ENCODE peak calls at places on chromosome 7, in four cellular contexts. One of them, this sample, is unnamed. For H3K9me1, the result is how much of the 10 kb centered on the place peaks cover.

GRCh38 chr7:39624202-39624807 is 933 bp downstream of the RALA start:
- DNase-seq in K562: no peak
- DNase-seq in IMR-90: no peak
- DNase-seq in keratinocyte: no peak
- DNase-seq in this sample: peak

GRCh38 chr7:131370523-131370968 is 42.9 kb downstream of the MKLN1 start:
- DNase-seq in keratinocyte: no peak
- DNase-seq in IMR-90: peak
- DNase-seq in K562: no peak
- DNase-seq in this sample: no peak

GRCh38 chr7:99644436-99644835 is 27.7 kb downstream of the ZSCAN25 start:
- DNase-seq in keratinocyte: no peak
- DNase-seq in K562: no peak
- DNase-seq in IMR-90: no peak
- DNase-seq in this sample: no peak

GRCh38 chr7:70595741-70596574 is 536.0 kb upstream of the GALNT17 start:
- DNase-seq in IMR-90: no peak
- DNase-seq in K562: no peak
- DNase-seq in keratinocyte: no peak
- DNase-seq in this sample: no peak

GRCh38 chr7:42913591-42913990 is 1.7 kb upstream of the C7orf25 start:
- DNase-seq in keratinocyte: no peak
- DNase-seq in IMR-90: peak
- DNase-seq in K562: no peak
- DNase-seq in this sample: no peak

GRCh38 chr7:29968683-29969457 is 20.7 kb downstream of the SCRN1 start:
- DNase-seq in IMR-90: peak
- DNase-seq in K562: no peak
- DNase-seq in keratinocyte: no peak
- DNase-seq in this sample: no peak

GRCh38 chr7:99289185-99289584 is 16.5 kb downstream of the MYH16 start:
- DNase-seq in keratinocyte: no peak
- DNase-seq in K562: no peak
- DNase-seq in IMR-90: no peak
- DNase-seq in this sample: no peak

GRCh38 chr7:157851501-157852067 is 514.8 kb downstream of the DNAJB6 start:
- DNase-seq in keratinocyte: no peak
- DNase-seq in K562: no peak
- DNase-seq in IMR-90: no peak
- DNase-seq in this sample: no peak

GRCh38 chr7:46059308-46060020 is 138.4 kb upstream of the IGFBP3 start:
- DNase-seq in IMR-90: no peak
- DNase-seq in keratinocyte: no peak
- DNase-seq in K562: no peak
- DNase-seq in this sample: no peak

GRCh38 chr7:95396136-95397032 is at the start of gene PON3:
- DNase-seq in keratinocyte: no peak
- DNase-seq in IMR-90: no peak
- DNase-seq in K562: peak
- DNase-seq in this sample: peak

GRCh38 chr7:81743201-81743600 is 26.6 kb downstream of the HGF start:
- DNase-seq in keratinocyte: no peak
- DNase-seq in IMR-90: no peak
- DNase-seq in K562: no peak
- DNase-seq in this sample: no peak

GRCh38 chr7:668139-668871 is 58.2 kb upstream of the DNAAF5 start:
- DNase-seq in IMR-90: peak
- DNase-seq in K562: no peak
- DNase-seq in keratinocyte: no peak
- DNase-seq in this sample: peak

GRCh38 chr7:549103-549890 is 29.7 kb upstream of the PDGFA start:
- DNase-seq in keratinocyte: no peak
- DNase-seq in K562: no peak
- DNase-seq in IMR-90: no peak
- DNase-seq in this sample: no peak

GRCh38 chr7:155017834-155018233 is 14.9 kb upstream of the PAXIP1 start:
- DNase-seq in K562: no peak
- DNase-seq in IMR-90: no peak
- DNase-seq in keratinocyte: no peak
- DNase-seq in this sample: no peak

GRCh38 chr7:2024227-2024918 is 208.4 kb downstream of the MAD1L1 start:
- DNase-seq in keratinocyte: no peak
- DNase-seq in IMR-90: no peak
- DNase-seq in K562: no peak
- DNase-seq in this sample: no peak

GRCh38 chr7:48875300-48875916 is 48.9 kb upstream of the CDC14C start:
- DNase-seq in keratinocyte: no peak
- DNase-seq in K562: no peak
- DNase-seq in IMR-90: no peak
- DNase-seq in this sample: no peak

GRCh38 chr7:6170571-6171531 is 101.6 kb downstream of the CYTH3 start:
- DNase-seq in keratinocyte: no peak
- DNase-seq in IMR-90: no peak
- DNase-seq in K562: no peak
- DNase-seq in this sample: no peak

GRCh38 chr7:45136106-45137060 is 21.2 kb upstream of the RAMP3 start:
- DNase-seq in keratinocyte: no peak
- DNase-seq in IMR-90: peak
- DNase-seq in K562: peak
- DNase-seq in this sample: peak

GRCh38 chr7:94182066-94182465 is 177.9 kb upstream of the BET1 start:
- DNase-seq in IMR-90: peak
- DNase-seq in K562: no peak
- DNase-seq in keratinocyte: peak
- DNase-seq in this sample: peak

GRCh38 chr7:2003931-2004812 is 228.6 kb downstream of the MAD1L1 start:
- DNase-seq in keratinocyte: no peak
- DNase-seq in K562: no peak
- DNase-seq in IMR-90: no peak
- DNase-seq in this sample: no peak

GRCh38 chr7:15209385-15209784 is 306.8 kb upstream of the DGKB start:
- DNase-seq in keratinocyte: no peak
- DNase-seq in K562: no peak
- DNase-seq in IMR-90: no peak
- DNase-seq in this sample: no peak

GRCh38 chr7:130878785-130879184 is 144.8 kb upstream of the KLF14 start:
- DNase-seq in IMR-90: peak
- DNase-seq in K562: no peak
- DNase-seq in keratinocyte: no peak
- DNase-seq in this sample: no peak

GRCh38 chr7:15505761-15506160 is 56.1 kb downstream of the AGMO start:
- DNase-seq in K562: no peak
- DNase-seq in IMR-90: no peak
- DNase-seq in keratinocyte: no peak
- DNase-seq in this sample: no peak

GRCh38 chr7:1439373-1440363 is 19.6 kb downstream of the MICALL2 start:
- DNase-seq in K562: peak
- DNase-seq in IMR-90: no peak
- DNase-seq in keratinocyte: no peak
- DNase-seq in this sample: no peak

GRCh38 chr7:28536259-28536658 is 123.9 kb downstream of the CREB5 start:
- DNase-seq in keratinocyte: no peak
- DNase-seq in K562: no peak
- DNase-seq in IMR-90: peak
- DNase-seq in this sample: no peak

GRCh38 chr7:50821457-50821977 is 38.8 kb upstream of the GRB10 start:
- DNase-seq in IMR-90: peak
- DNase-seq in K562: no peak
- DNase-seq in keratinocyte: no peak
- DNase-seq in this sample: no peak

GRCh38 chr7:124459101-124460052 is 306.2 kb downstream of the GPR37 start:
- DNase-seq in IMR-90: peak
- DNase-seq in keratinocyte: no peak
- DNase-seq in K562: no peak
- DNase-seq in this sample: no peak

GRCh38 chr7:17521437-17521836 is 223.0 kb downstream of the AHR start:
- DNase-seq in keratinocyte: no peak
- DNase-seq in IMR-90: peak
- DNase-seq in K562: no peak
- DNase-seq in this sample: peak

GRCh38 chr7:157829491-157829890 is 492.7 kb downstream of the DNAJB6 start:
- DNase-seq in keratinocyte: no peak
- DNase-seq in K562: no peak
- DNase-seq in IMR-90: no peak
- DNase-seq in this sample: no peak

GRCh38 chr7:600149-600814 is 80.6 kb upstream of the PDGFA start:
- DNase-seq in IMR-90: no peak
- DNase-seq in keratinocyte: no peak
- DNase-seq in K562: no peak
- DNase-seq in this sample: no peak

GRCh38 chr7:157233677-157234076 is 95.0 kb downstream of the UBE3C start:
- DNase-seq in K562: no peak
- DNase-seq in IMR-90: peak
- DNase-seq in keratinocyte: no peak
- DNase-seq in this sample: no peak

GRCh38 chr7:33459340-33459751 is 330.0 kb downstream of the BBS9 start:
- DNase-seq in keratinocyte: no peak
- DNase-seq in IMR-90: peak
- DNase-seq in K562: no peak
- DNase-seq in this sample: peak

GRCh38 chr7:27750336-27750735 is 10.4 kb downstream of the TAX1BP1 start:
- DNase-seq in IMR-90: no peak
- DNase-seq in K562: no peak
- DNase-seq in keratinocyte: no peak
- DNase-seq in this sample: peak

GRCh38 chr7:31125171-31125570 is 73.1 kb downstream of the ADCYAP1R1 start:
- DNase-seq in IMR-90: no peak
- DNase-seq in K562: no peak
- DNase-seq in keratinocyte: no peak
- DNase-seq in this sample: no peak

GRCh38 chr7:155001756-155002410 is 1.0 kb downstream of the PAXIP1 start:
- DNase-seq in keratinocyte: no peak
- DNase-seq in IMR-90: no peak
- DNase-seq in K562: peak
- DNase-seq in this sample: peak

GRCh38 chr7:74344128-74344496 is 54.9 kb downstream of the CLIP2 start:
- DNase-seq in K562: no peak
- DNase-seq in IMR-90: peak
- DNase-seq in keratinocyte: no peak
- DNase-seq in this sample: no peak

GRCh38 chr7:69245646-69246045 is 352.6 kb upstream of the AUTS2 start:
- DNase-seq in K562: no peak
- DNase-seq in keratinocyte: no peak
- DNase-seq in IMR-90: no peak
- DNase-seq in this sample: no peak

DNA sequence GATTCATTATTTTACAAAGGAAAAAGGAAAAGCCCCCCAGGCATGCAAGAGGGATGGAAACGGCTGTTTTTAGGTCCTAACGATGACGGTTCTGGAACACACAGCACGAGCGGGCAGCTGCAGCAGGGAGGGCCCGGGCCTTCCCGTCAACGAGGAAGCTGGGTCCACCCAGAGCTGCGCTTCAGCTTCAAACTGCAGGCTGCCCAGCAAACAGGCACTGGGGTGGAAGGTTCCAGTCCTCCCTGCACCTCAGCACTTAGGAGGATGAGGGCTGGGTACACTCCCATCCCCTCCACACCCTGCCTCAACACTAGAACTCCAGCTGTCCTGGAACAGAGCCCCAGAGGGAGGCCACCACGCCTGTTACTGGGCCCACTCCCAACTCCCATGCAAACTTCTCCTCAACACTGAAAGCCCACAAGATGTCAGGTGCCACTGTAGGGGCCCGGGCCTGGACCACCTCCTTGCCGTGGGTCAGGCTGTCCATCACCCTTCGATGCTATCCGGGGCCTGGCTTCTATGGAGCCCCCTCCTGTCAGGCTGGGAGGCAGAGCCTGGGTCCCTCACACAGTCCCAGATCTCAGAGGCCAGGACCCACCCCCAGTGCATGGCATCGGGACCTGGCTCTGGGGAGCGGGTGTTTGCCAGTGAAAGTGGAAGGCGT is 33.0 kb downstream of the PAPOLB start:
- DNase-seq in keratinocyte: no peak
- DNase-seq in IMR-90: no peak
- DNase-seq in K562: no peak
- DNase-seq in this sample: no peak
- H3K9me1 ChIP-seq in keratinocyte: under half
- H3K9me1 ChIP-seq in IMR-90: under half
- H3K9me1 ChIP-seq in K562: under half
- H3K9me1 ChIP-seq in this sample: under half

GRCh38 chr7:135178364-135178763 is 7.9 kb upstream of the CYREN start:
- DNase-seq in K562: no peak
- DNase-seq in keratinocyte: no peak
- DNase-seq in IMR-90: no peak
- DNase-seq in this sample: no peak

GRCh38 chr7:135181261-135181928 is 10.9 kb upstream of the CYREN start:
- DNase-seq in keratinocyte: no peak
- DNase-seq in IMR-90: no peak
- DNase-seq in K562: no peak
- DNase-seq in this sample: no peak

GRCh38 chr7:135180122-135180521 is 9.6 kb upstream of the CYREN start:
- DNase-seq in K562: no peak
- DNase-seq in keratinocyte: no peak
- DNase-seq in IMR-90: no peak
- DNase-seq in this sample: no peak

GRCh38 chr7:135177021-135177696 is 6.7 kb upstream of the CYREN start:
- DNase-seq in keratinocyte: peak
- DNase-seq in K562: no peak
- DNase-seq in IMR-90: no peak
- DNase-seq in this sample: no peak

GRCh38 chr7:135179321-135179925 is 8.9 kb upstream of the CYREN start:
- DNase-seq in IMR-90: no peak
- DNase-seq in K562: no peak
- DNase-seq in keratinocyte: no peak
- DNase-seq in this sample: no peak
- H3K9me1 ChIP-seq in IMR-90: under half
- H3K9me1 ChIP-seq in K562: under half
- H3K9me1 ChIP-seq in keratinocyte: under half
- H3K9me1 ChIP-seq in this sample: under half

GRCh38 chr7:25771491-25771890 is 380.5 kb upstream of the NFE2L3 start:
- DNase-seq in IMR-90: no peak
- DNase-seq in keratinocyte: no peak
- DNase-seq in K562: no peak
- DNase-seq in this sample: no peak

GRCh38 chr7:25774675-25775074 is 377.3 kb upstream of the NFE2L3 start:
- DNase-seq in IMR-90: no peak
- DNase-seq in keratinocyte: no peak
- DNase-seq in K562: no peak
- DNase-seq in this sample: no peak

GRCh38 chr7:25770235-25770634 is 381.8 kb upstream of the NFE2L3 start:
- DNase-seq in keratinocyte: no peak
- DNase-seq in IMR-90: no peak
- DNase-seq in K562: no peak
- DNase-seq in this sample: no peak

GRCh38 chr7:25770670-25771069 is 381.3 kb upstream of the NFE2L3 start:
- DNase-seq in K562: no peak
- DNase-seq in IMR-90: no peak
- DNase-seq in keratinocyte: no peak
- DNase-seq in this sample: no peak

GRCh38 chr7:25772802-25773201 is 379.2 kb upstream of the NFE2L3 start:
- DNase-seq in K562: no peak
- DNase-seq in IMR-90: no peak
- DNase-seq in keratinocyte: no peak
- DNase-seq in this sample: no peak
- H3K9me1 ChIP-seq in K562: under half
- H3K9me1 ChIP-seq in IMR-90: under half
- H3K9me1 ChIP-seq in keratinocyte: under half
- H3K9me1 ChIP-seq in this sample: under half

GRCh38 chr7:148815612-148816011 is 68.5 kb downstream of the EZH2 start:
- DNase-seq in K562: no peak
- DNase-seq in IMR-90: no peak
- DNase-seq in keratinocyte: no peak
- DNase-seq in this sample: no peak
- H3K9me1 ChIP-seq in K562: under half
- H3K9me1 ChIP-seq in IMR-90: under half
- H3K9me1 ChIP-seq in keratinocyte: under half
- H3K9me1 ChIP-seq in this sample: under half

This sample was measured in endothelial cell of umbilical vein.